ENCODE peak calls at places on chromosomes 1 and 21, in seven cellular contexts. One of them, this sample, is unnamed.

GRCh38 chr1:182601416-182601786 is 2.8 kb downstream of the RGS16 start:
- DNase-seq in BJ: no peak
- DNase-seq in lung: peak; percentile 69
- DNase-seq in CD8-positive, alpha-beta T cell: peak; percentile 63
- DNase-seq in spleen: no peak
- DNase-seq in heart left ventricle: peak; percentile 77
- DNase-seq in ascending aorta: peak; percentile 80
- DNase-seq in this sample: peak; percentile 89

GRCh38 chr21:29340228-29340627 is 41.5 kb downstream of the BACH1 start:
- DNase-seq in BJ: no peak
- DNase-seq in CD8-positive, alpha-beta T cell: no peak
- DNase-seq in ascending aorta: no peak
- DNase-seq in lung: no peak
- DNase-seq in heart left ventricle: no peak
- DNase-seq in spleen: no peak
- DNase-seq in this sample: no peak

GRCh38 chr1:41618066-41618825 is 133.8 kb upstream of the EDN2 start:
- DNase-seq in lung: peak; percentile 89
- DNase-seq in ascending aorta: peak; percentile 75
- DNase-seq in heart left ventricle: peak; percentile 79
- DNase-seq in BJ: no peak
- DNase-seq in spleen: peak; percentile 88
- DNase-seq in CD8-positive, alpha-beta T cell: no peak
- DNase-seq in this sample: peak; percentile 67

GRCh38 chr21:37139154-37139553 is 66.1 kb downstream of the TTC3 start:
- DNase-seq in lung: no peak
- DNase-seq in heart left ventricle: no peak
- DNase-seq in CD8-positive, alpha-beta T cell: no peak
- DNase-seq in ascending aorta: no peak
- DNase-seq in BJ: no peak
- DNase-seq in spleen: no peak
- DNase-seq in this sample: peak; percentile 52

GRCh38 chr1:44631333-44631646 is 43.0 kb downstream of the TMEM53 start:
- DNase-seq in ascending aorta: no peak
- DNase-seq in lung: no peak
- DNase-seq in CD8-positive, alpha-beta T cell: no peak
- DNase-seq in heart left ventricle: no peak
- DNase-seq in spleen: no peak
- DNase-seq in BJ: no peak
- DNase-seq in this sample: no peak

GRCh38 chr1:150981805-150982712 is at the start of gene ANXA9:
- DNase-seq in ascending aorta: no peak
- DNase-seq in spleen: no peak
- DNase-seq in heart left ventricle: no peak
- DNase-seq in CD8-positive, alpha-beta T cell: no peak
- DNase-seq in lung: no peak
- DNase-seq in BJ: no peak
- DNase-seq in this sample: peak; percentile 41

GRCh38 chr1:239893127-239893731 is 198.5 kb upstream of the FMN2 start:
- DNase-seq in BJ: no peak
- DNase-seq in spleen: no peak
- DNase-seq in heart left ventricle: no peak
- DNase-seq in ascending aorta: no peak
- DNase-seq in CD8-positive, alpha-beta T cell: no peak
- DNase-seq in lung: no peak
- DNase-seq in this sample: no peak

GRCh38 chr1:114208659-114209215 is 55.1 kb upstream of the SYT6 start:
- DNase-seq in BJ: no peak
- DNase-seq in ascending aorta: no peak
- DNase-seq in spleen: no peak
- DNase-seq in CD8-positive, alpha-beta T cell: no peak
- DNase-seq in lung: no peak
- DNase-seq in heart left ventricle: no peak
- DNase-seq in this sample: no peak

GRCh38 chr1:118989878-118990378 is 1.8 kb upstream of the TBX15 start:
- DNase-seq in lung: no peak
- DNase-seq in heart left ventricle: no peak
- DNase-seq in ascending aorta: no peak
- DNase-seq in CD8-positive, alpha-beta T cell: no peak
- DNase-seq in spleen: no peak
- DNase-seq in BJ: no peak
- DNase-seq in this sample: peak; percentile 57

GRCh38 chr1:234925440-234926251 is 203.0 kb downstream of the TOMM20 start:
- DNase-seq in CD8-positive, alpha-beta T cell: no peak
- DNase-seq in lung: no peak
- DNase-seq in BJ: peak; percentile 99
- DNase-seq in spleen: no peak
- DNase-seq in ascending aorta: peak; percentile 81
- DNase-seq in heart left ventricle: no peak
- DNase-seq in this sample: peak; percentile 99

GRCh38 chr21:35046223-35046690 is 2.8 kb downstream of the RUNX1 start:
- DNase-seq in spleen: no peak
- DNase-seq in ascending aorta: no peak
- DNase-seq in lung: no peak
- DNase-seq in heart left ventricle: no peak
- DNase-seq in CD8-positive, alpha-beta T cell: no peak
- DNase-seq in BJ: no peak
- DNase-seq in this sample: no peak

GRCh38 chr21:45974073-45975016 is 7.2 kb upstream of the COL6A1 start:
- DNase-seq in heart left ventricle: peak; percentile 63
- DNase-seq in ascending aorta: peak; percentile 87
- DNase-seq in BJ: no peak
- DNase-seq in spleen: peak; percentile 80
- DNase-seq in lung: no peak
- DNase-seq in CD8-positive, alpha-beta T cell: no peak
- DNase-seq in this sample: peak; percentile 78

GRCh38 chr1:164384262-164384661 is 174.7 kb upstream of the PBX1 start:
- DNase-seq in BJ: no peak
- DNase-seq in ascending aorta: no peak
- DNase-seq in heart left ventricle: no peak
- DNase-seq in spleen: no peak
- DNase-seq in lung: no peak
- DNase-seq in CD8-positive, alpha-beta T cell: no peak
- DNase-seq in this sample: no peak

GRCh38 chr1:21518774-21519455 is 9.7 kb downstream of the ALPL start:
- DNase-seq in ascending aorta: no peak
- DNase-seq in spleen: peak; percentile 81
- DNase-seq in CD8-positive, alpha-beta T cell: no peak
- DNase-seq in lung: no peak
- DNase-seq in BJ: no peak
- DNase-seq in heart left ventricle: no peak
- DNase-seq in this sample: no peak

GRCh38 chr1:160642281-160642644 is 4.6 kb downstream of the SLAMF1 start:
- DNase-seq in heart left ventricle: no peak
- DNase-seq in lung: no peak
- DNase-seq in ascending aorta: no peak
- DNase-seq in CD8-positive, alpha-beta T cell: no peak
- DNase-seq in BJ: no peak
- DNase-seq in spleen: no peak
- DNase-seq in this sample: no peak

GRCh38 chr1:160646192-160646591 is 652 bp downstream of the SLAMF1 start:
- DNase-seq in BJ: no peak
- DNase-seq in heart left ventricle: no peak
- DNase-seq in ascending aorta: no peak
- DNase-seq in lung: no peak
- DNase-seq in CD8-positive, alpha-beta T cell: no peak
- DNase-seq in spleen: no peak
- DNase-seq in this sample: no peak

GRCh38 chr1:160643138-160643537 is 3.7 kb downstream of the SLAMF1 start:
- DNase-seq in heart left ventricle: no peak
- DNase-seq in spleen: no peak
- DNase-seq in CD8-positive, alpha-beta T cell: no peak
- DNase-seq in BJ: no peak
- DNase-seq in ascending aorta: no peak
- DNase-seq in lung: no peak
- DNase-seq in this sample: no peak

GRCh38 chr1:160645386-160646063 is 1.3 kb downstream of the SLAMF1 start:
- DNase-seq in spleen: no peak
- DNase-seq in CD8-positive, alpha-beta T cell: no peak
- DNase-seq in ascending aorta: no peak
- DNase-seq in BJ: no peak
- DNase-seq in heart left ventricle: no peak
- DNase-seq in lung: no peak
- DNase-seq in this sample: no peak

GRCh38 chr1:160644399-160644798 is 2.4 kb downstream of the SLAMF1 start:
- DNase-seq in lung: no peak
- DNase-seq in CD8-positive, alpha-beta T cell: no peak
- DNase-seq in heart left ventricle: no peak
- DNase-seq in spleen: no peak
- DNase-seq in BJ: no peak
- DNase-seq in ascending aorta: no peak
- DNase-seq in this sample: no peak
- H3K4me3 ChIP-seq in lung: no peak overlapping the region
- H3K4me3 ChIP-seq in CD8-positive, alpha-beta T cell: peak overlapping the region; percentile 51
- H3K4me3 ChIP-seq in heart left ventricle: no peak overlapping the region
- H3K4me3 ChIP-seq in spleen: peak overlapping the region; percentile 25
- H3K4me3 ChIP-seq in BJ: no peak overlapping the region
- H3K4me3 ChIP-seq in ascending aorta: no peak overlapping the region
- H3K4me3 ChIP-seq in this sample: no peak overlapping the region

DNA sequence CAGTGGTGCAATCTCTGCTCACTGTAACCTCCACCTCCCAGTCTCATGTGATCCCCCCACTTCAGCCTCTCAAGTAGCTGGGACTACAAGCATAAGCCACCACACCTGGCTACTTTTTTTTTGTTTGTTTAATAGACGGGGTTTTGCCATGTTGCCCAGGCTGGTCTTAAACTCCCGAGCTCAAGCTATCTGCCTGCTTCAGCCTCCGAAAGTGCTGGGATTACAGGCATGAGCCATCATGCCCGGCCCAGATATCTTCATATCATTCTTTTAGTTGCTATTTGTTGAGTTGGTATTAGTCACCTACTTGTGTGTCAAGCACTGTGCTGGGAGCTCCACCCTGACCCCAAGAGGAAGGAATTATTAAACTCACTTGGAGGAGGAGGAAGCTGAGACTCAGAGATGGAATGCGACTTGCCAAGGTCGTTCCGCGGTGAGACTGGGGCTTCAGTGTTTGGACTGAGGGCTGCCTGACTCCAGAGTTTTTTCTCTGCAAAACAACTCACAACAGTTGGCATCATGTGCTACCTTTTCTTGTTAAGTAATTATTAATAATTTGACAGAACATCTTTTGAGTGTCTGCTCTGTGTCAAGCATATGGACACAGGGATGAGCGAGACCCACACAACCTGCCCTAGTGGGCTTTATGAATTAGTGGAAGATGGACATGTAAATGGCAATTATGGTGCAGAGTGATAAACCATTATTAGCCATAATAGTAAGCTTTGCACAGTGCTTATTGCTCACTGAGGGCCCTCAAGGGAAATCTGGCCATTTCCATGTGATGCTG is 132.0 kb downstream of the FOXD2 start:
- DNase-seq in CD8-positive, alpha-beta T cell: no peak
- DNase-seq in BJ: peak; percentile 85
- DNase-seq in lung: peak; percentile 78
- DNase-seq in ascending aorta: peak; percentile 89
- DNase-seq in heart left ventricle: no peak
- DNase-seq in spleen: peak; percentile 34
- DNase-seq in this sample: peak; percentile 97
- TF ChIP-seq CTCF in CD8-positive, alpha-beta T cell: no peak
- TF ChIP-seq CTCF in BJ: peak; percentile 76
- TF ChIP-seq CTCF in lung: peak; percentile 14
- TF ChIP-seq CTCF in ascending aorta: peak; percentile 69
- TF ChIP-seq CTCF in heart left ventricle: peak; percentile 42
- TF ChIP-seq CTCF in spleen: no peak
- TF ChIP-seq CTCF in this sample: peak; percentile 72

GRCh38 chr1:108708726-108709660 is 3.7 kb upstream of the FNDC7 start:
- DNase-seq in ascending aorta: no peak
- DNase-seq in CD8-positive, alpha-beta T cell: peak; percentile 73
- DNase-seq in heart left ventricle: no peak
- DNase-seq in lung: no peak
- DNase-seq in BJ: no peak
- DNase-seq in spleen: peak; percentile 78
- DNase-seq in this sample: peak; percentile 52

GRCh38 chr1:108703939-108704338 is 8.8 kb upstream of the FNDC7 start:
- DNase-seq in lung: no peak
- DNase-seq in CD8-positive, alpha-beta T cell: peak; percentile 42
- DNase-seq in spleen: no peak
- DNase-seq in ascending aorta: no peak
- DNase-seq in BJ: no peak
- DNase-seq in heart left ventricle: no peak
- DNase-seq in this sample: no peak

GRCh38 chr1:108706643-108707042 is 6.1 kb upstream of the FNDC7 start:
- DNase-seq in BJ: no peak
- DNase-seq in spleen: no peak
- DNase-seq in lung: no peak
- DNase-seq in CD8-positive, alpha-beta T cell: no peak
- DNase-seq in ascending aorta: no peak
- DNase-seq in heart left ventricle: no peak
- DNase-seq in this sample: no peak

GRCh38 chr1:108701176-108701849 is 9.2 kb downstream of the PRPF38B start:
- DNase-seq in CD8-positive, alpha-beta T cell: no peak
- DNase-seq in spleen: no peak
- DNase-seq in heart left ventricle: no peak
- DNase-seq in BJ: no peak
- DNase-seq in ascending aorta: no peak
- DNase-seq in lung: no peak
- DNase-seq in this sample: no peak

DNA sequence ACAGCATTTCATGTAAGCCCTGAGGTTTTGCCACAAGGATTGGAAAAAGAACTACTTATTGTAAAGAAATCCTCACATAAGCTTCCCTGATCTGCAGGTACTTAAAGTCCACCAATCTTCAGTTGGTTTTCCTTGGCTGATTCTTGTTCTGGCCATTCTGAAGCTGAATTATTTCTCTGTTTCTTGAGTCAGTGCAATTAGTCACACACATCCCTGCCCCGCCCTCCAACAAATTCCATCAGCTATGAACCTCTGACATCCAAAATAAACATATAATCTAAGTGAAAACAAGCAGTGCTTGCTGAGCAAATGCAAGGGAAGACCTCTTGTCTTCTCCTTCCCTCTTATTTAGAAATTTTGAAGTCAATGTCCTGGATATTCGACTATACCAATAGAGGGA is 8.2 kb upstream of the FNDC7 start:
- DNase-seq in lung: no peak
- DNase-seq in spleen: no peak
- DNase-seq in BJ: peak; percentile 48
- DNase-seq in ascending aorta: no peak
- DNase-seq in heart left ventricle: no peak
- DNase-seq in CD8-positive, alpha-beta T cell: no peak
- DNase-seq in this sample: peak; percentile 86
- H3K4me3 ChIP-seq in lung: no peak overlapping the region
- H3K4me3 ChIP-seq in spleen: no peak overlapping the region
- H3K4me3 ChIP-seq in BJ: no peak overlapping the region
- H3K4me3 ChIP-seq in ascending aorta: no peak overlapping the region
- H3K4me3 ChIP-seq in heart left ventricle: no peak overlapping the region
- H3K4me3 ChIP-seq in CD8-positive, alpha-beta T cell: no peak overlapping the region
- H3K4me3 ChIP-seq in this sample: no peak overlapping the region

DNA sequence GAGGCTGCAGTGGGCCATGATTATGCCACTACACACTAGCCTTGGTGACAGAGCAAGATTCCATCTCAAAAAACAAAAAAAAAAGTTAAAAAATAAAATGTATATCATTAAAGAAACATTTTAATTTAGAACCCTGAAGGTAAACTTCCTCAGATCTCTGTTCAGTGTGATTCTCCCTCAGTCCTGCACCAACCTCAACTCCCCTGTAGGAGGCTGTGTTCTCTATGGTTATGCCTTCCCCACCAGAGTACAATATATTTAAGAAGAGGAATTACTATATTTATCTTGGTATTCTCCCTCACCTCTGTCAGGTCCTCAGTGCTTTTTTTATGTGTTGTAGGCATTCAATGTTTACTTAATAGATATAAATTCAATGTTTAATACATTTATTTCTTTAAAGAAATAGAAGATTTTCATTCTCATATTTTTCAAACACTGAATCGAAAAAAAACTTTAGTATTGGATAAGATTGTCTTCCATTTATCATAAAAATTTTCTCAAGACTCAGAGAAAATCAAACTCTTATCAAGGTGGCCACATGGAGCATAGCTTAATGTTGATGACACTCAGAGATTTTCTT is 4.8 kb upstream of the LRRC8B start:
- DNase-seq in lung: no peak
- DNase-seq in spleen: no peak
- DNase-seq in BJ: no peak
- DNase-seq in CD8-positive, alpha-beta T cell: peak; percentile 44
- DNase-seq in ascending aorta: no peak
- DNase-seq in heart left ventricle: no peak
- DNase-seq in this sample: peak; percentile 81
- TF ChIP-seq CTCF in lung: peak; percentile 34
- TF ChIP-seq CTCF in spleen: peak; percentile 77
- TF ChIP-seq CTCF in BJ: peak; percentile 57
- TF ChIP-seq CTCF in CD8-positive, alpha-beta T cell: peak; percentile 77
- TF ChIP-seq CTCF in ascending aorta: peak; percentile 25
- TF ChIP-seq CTCF in heart left ventricle: peak; percentile 52
- TF ChIP-seq CTCF in this sample: peak; percentile 83

This sample was measured in choroid plexus epithelial cell.